ENCODE peak calls at places on chromosomes 13 and 19, in eight cellular contexts. L, J, W, X, S, V, C and N are unnamed samples.

GRCh38 chr19:29666634-29667389 is 1.6 kb downstream of the PLEKHF1 start:
- DNase-seq in L (no peak), J (peak), W (peak), X (peak), S (no peak), V (no peak), C (peak), N (peak)

GRCh38 chr19:44260343-44260681 is 626 bp downstream of the ZNF233 start:
- DNase-seq in L (no peak), J (no peak), W (no peak), X (no peak), S (no peak), V (peak), C (no peak), N (no peak)

GRCh38 chr13:73966331-73966730 is 167.9 kb downstream of the KLF12 start:
- DNase-seq in L (peak), J (no peak), W (peak), X (no peak), S (no peak), V (peak), C (no peak), N (no peak)

GRCh38 chr13:51549050-51549449 is 35.2 kb upstream of the WDFY2 start:
- DNase-seq in L (no peak), J (no peak), W (no peak), X (no peak), S (no peak), V (no peak), C (no peak), N (no peak)

GRCh38 chr19:35351441-35352176 is 3.9 kb downstream of the FFAR1 start:
- DNase-seq in L (no peak), J (no peak), W (no peak), X (no peak), S (no peak), V (no peak), C (no peak), N (no peak)

GRCh38 chr19:53455828-53456227 is 11.7 kb upstream of the ZNF813 start:
- DNase-seq in L (no peak), J (no peak), W (no peak), X (no peak), S (no peak), V (no peak), C (no peak), N (no peak)

GRCh38 chr13:105497597-105497996 is 1037.9 kb downstream of the EFNB2 start:
- DNase-seq in L (no peak), J (no peak), W (no peak), X (no peak), S (no peak), V (no peak), C (no peak), N (no peak)

GRCh38 chr19:3463039-3463958 is 17.0 kb downstream of the SMIM24 start:
- DNase-seq in L (no peak), J (no peak), W (no peak), X (no peak), S (no peak), V (no peak), C (no peak), N (no peak)

GRCh38 chr13:36819064-36819810 is at the start of gene RFXAP:
- DNase-seq in L (peak), J (peak), W (peak), X (peak), S (peak), V (peak), C (peak), N (peak)

GRCh38 chr19:41154060-41154459 is 39.0 kb upstream of the CYP2S1 start:
- DNase-seq in L (no peak), J (no peak), W (no peak), X (no peak), S (no peak), V (no peak), C (no peak), N (no peak)

GRCh38 chr13:76713280-76713679 is 172.9 kb downstream of the KCTD12 start:
- DNase-seq in L (no peak), J (no peak), W (no peak), X (no peak), S (no peak), V (no peak), C (no peak), N (no peak)

GRCh38 chr13:49214917-49215376 is 5.2 kb upstream of the MLNR start:
- DNase-seq in L (peak), J (no peak), W (peak), X (peak), S (peak), V (peak), C (no peak), N (no peak)